ENCODE peak calls at places on chromosomes 13 and 19, in eight cellular contexts. B, W, M, R, O, A, P and C are unnamed samples.

GRCh38 chr13:21076265-21076653 is 14.9 kb upstream of the LATS2 start:
- DNase-seq in A (no peak), P (no peak), O (peak; percentile 37), W (no peak), R (peak; percentile 13), B (no peak), M (no peak), C (no peak)

GRCh38 chr19:13938361-13939027 is at the start of gene PODNL1:
- DNase-seq in R (peak; percentile 56), W (peak; percentile 80), B (no peak), P (no peak), A (peak; percentile 38), O (no peak), M (no peak), C (no peak)

GRCh38 chr13:78160793-78161192 is 242.2 kb upstream of the EDNRB start:
- DNase-seq in O (no peak), M (no peak), P (peak; percentile 2), W (no peak), R (peak; percentile 81), B (no peak), A (no peak), C (no peak)

GRCh38 chr19:15829277-15829770 is 13.9 kb upstream of the OR10H1 start:
- DNase-seq in A (no peak), P (no peak), M (no peak), B (no peak), W (no peak), O (no peak), R (no peak), C (no peak)

GRCh38 chr13:65744761-65745160 is 1485.4 kb downstream of the PCDH9 start:
- DNase-seq in O (no peak), B (no peak), R (peak; percentile 75), P (no peak), W (no peak), M (no peak), A (no peak), C (no peak)

GRCh38 chr13:79451500-79451962 is 29.4 kb upstream of the NDFIP2 start:
- DNase-seq in A (no peak), P (peak; percentile 31), M (peak; percentile 5), W (no peak), R (peak; percentile 96), B (no peak), O (peak; percentile 96), C (peak; percentile 26)

GRCh38 chr19:18007939-18008673 is at the start of gene ARRDC2:
- DNase-seq in M (no peak), R (peak; percentile 88), B (peak; percentile 92), O (peak; percentile 88), W (peak; percentile 96), P (peak; percentile 97), A (peak; percentile 97), C (peak; percentile 91)

GRCh38 chr19:2613507-2614295 is 88.8 kb downstream of the GNG7 start:
- DNase-seq in R (peak; percentile 36), P (no peak), M (no peak), W (peak; percentile 73), A (peak; percentile 88), B (peak; percentile 53), O (peak; percentile 77), C (peak; percentile 50)